ENCODE peak calls at places on chromosomes 11 and 22, in four cellular contexts. One of them, this sample, is unnamed.
A peak's percentile ranks its signal among the peaks of the same experiment; 100 is the strongest.

GRCh38 chr11:117851852-117852251 is 24.6 kb downstream of the FXYD6 start:
- DNase-seq in nucleus accumbens: no peak
- DNase-seq in neural progenitor cell: no peak
- DNase-seq in fibroblast of pulmonary artery: peak; percentile 23
- DNase-seq in this sample: no peak

GRCh38 chr22:33492210-33492651 is 428.0 kb downstream of the LARGE1 start:
- DNase-seq in nucleus accumbens: no peak
- DNase-seq in neural progenitor cell: peak; percentile 25
- DNase-seq in fibroblast of pulmonary artery: peak; percentile 2
- DNase-seq in this sample: peak; percentile 13

GRCh38 chr11:70483077-70483861 is 84.9 kb downstream of the CTTN start:
- DNase-seq in nucleus accumbens: no peak
- DNase-seq in neural progenitor cell: no peak
- DNase-seq in fibroblast of pulmonary artery: peak; percentile 50
- DNase-seq in this sample: peak; percentile 13

GRCh38 chr11:114416441-114416928 is 16.0 kb downstream of the RBM7 start:
- DNase-seq in nucleus accumbens: no peak
- DNase-seq in neural progenitor cell: no peak
- DNase-seq in fibroblast of pulmonary artery: peak; percentile 42
- DNase-seq in this sample: peak; percentile 80

GRCh38 chr22:23289130-23289503 is 108.8 kb downstream of the BCR start:
- DNase-seq in nucleus accumbens: no peak
- DNase-seq in neural progenitor cell: no peak
- DNase-seq in fibroblast of pulmonary artery: no peak
- DNase-seq in this sample: no peak

GRCh38 chr11:69661413-69661715 is 13.8 kb downstream of the LTO1 start:
- DNase-seq in nucleus accumbens: no peak
- DNase-seq in neural progenitor cell: no peak
- DNase-seq in fibroblast of pulmonary artery: no peak
- DNase-seq in this sample: no peak

GRCh38 chr22:32723632-32724031 is 77.9 kb upstream of the TIMP3 start:
- DNase-seq in nucleus accumbens: no peak
- DNase-seq in neural progenitor cell: no peak
- DNase-seq in fibroblast of pulmonary artery: peak; percentile 86
- DNase-seq in this sample: peak; percentile 92

GRCh38 chr11:65554842-65555395 is 3.2 kb downstream of the LTBP3 start:
- DNase-seq in nucleus accumbens: no peak
- DNase-seq in neural progenitor cell: no peak
- DNase-seq in fibroblast of pulmonary artery: no peak
- DNase-seq in this sample: no peak

GRCh38 chr22:45923812-45924211 is 53.1 kb downstream of the WNT7B start:
- DNase-seq in nucleus accumbens: no peak
- DNase-seq in neural progenitor cell: no peak
- DNase-seq in fibroblast of pulmonary artery: no peak
- DNase-seq in this sample: no peak

GRCh38 chr11:94964934-94965333 is 8.4 kb downstream of the CWC15 start:
- DNase-seq in nucleus accumbens: no peak
- DNase-seq in neural progenitor cell: no peak
- DNase-seq in fibroblast of pulmonary artery: no peak
- DNase-seq in this sample: no peak

GRCh38 chr11:14644396-14645246 is 1.0 kb downstream of the PDE3B start:
- DNase-seq in nucleus accumbens: peak; percentile 11
- DNase-seq in neural progenitor cell: peak; percentile 65
- DNase-seq in fibroblast of pulmonary artery: peak; percentile 20
- DNase-seq in this sample: no peak

GRCh38 chr11:10349806-10350205 is 44.9 kb downstream of the ADM start:
- DNase-seq in nucleus accumbens: no peak
- DNase-seq in neural progenitor cell: no peak
- DNase-seq in fibroblast of pulmonary artery: no peak
- DNase-seq in this sample: no peak

GRCh38 chr11:433111-433510 is 8.7 kb downstream of the ANO9 start:
- DNase-seq in nucleus accumbens: no peak
- DNase-seq in neural progenitor cell: no peak
- DNase-seq in fibroblast of pulmonary artery: no peak
- DNase-seq in this sample: no peak

GRCh38 chr11:47917643-47918369 is 62.6 kb upstream of the PTPRJ start:
- DNase-seq in nucleus accumbens: peak; percentile 17
- DNase-seq in neural progenitor cell: no peak
- DNase-seq in fibroblast of pulmonary artery: peak; percentile 99
- DNase-seq in this sample: peak; percentile 95

GRCh38 chr22:33723915-33724314 is 196.4 kb downstream of the LARGE1 start:
- DNase-seq in nucleus accumbens: no peak
- DNase-seq in neural progenitor cell: no peak
- DNase-seq in fibroblast of pulmonary artery: no peak
- DNase-seq in this sample: no peak